ENCODE peak calls at places on chromosomes 16 and 17, in seven cellular contexts. U, L, F, B, X, G and T are unnamed samples.

GRCh38 chr17:79835470-79835899 is 3.8 kb downstream of the CBX4 start:
- DNase-seq in U (no peak), L (no peak), F (no peak), B (no peak), X (peak), G (no peak), T (no peak)

GRCh38 chr16:72666267-72666666 is 381.7 kb downstream of the ZFHX3 start:
- DNase-seq in U (no peak), L (peak), F (no peak), B (no peak), X (no peak), G (peak), T (no peak)

GRCh38 chr17:28849281-28849680 is 5.5 kb upstream of the ERAL1 start:
- DNase-seq in U (no peak), L (peak), F (no peak), B (no peak), X (no peak), G (no peak), T (no peak)

GRCh38 chr17:59406278-59406677 is 74.8 kb downstream of the YPEL2 start:
- DNase-seq in U (no peak), L (no peak), F (no peak), B (no peak), X (no peak), G (no peak), T (no peak)

GRCh38 chr16:73033271-73033998 is 14.5 kb downstream of the ZFHX3 start:
- DNase-seq in U (no peak), L (no peak), F (no peak), B (no peak), X (no peak), G (no peak), T (no peak)

GRCh38 chr17:74466111-74466784 is at the start of gene CD300A:
- DNase-seq in U (no peak), L (no peak), F (no peak), B (no peak), X (no peak), G (no peak), T (no peak)

GRCh38 chr17:4560837-4561241 is 462 bp upstream of the GGT6 start:
- DNase-seq in U (no peak), L (peak), F (no peak), B (no peak), X (no peak), G (peak), T (no peak)

GRCh38 chr17:57107498-57108101 is 22.6 kb downstream of the AKAP1 start:
- DNase-seq in U (no peak), L (no peak), F (no peak), B (no peak), X (peak), G (no peak), T (no peak)

GRCh38 chr17:21214015-21214776 is at the start of gene TMEM11:
- DNase-seq in U (peak), L (peak), F (peak), B (peak), X (peak), G (peak), T (peak)

GRCh38 chr16:74563828-74564263 is 43.1 kb downstream of the GLG1 start:
- DNase-seq in U (no peak), L (peak), F (peak), B (no peak), X (no peak), G (peak), T (no peak)

GRCh38 chr17:16915752-16916556 is 56.0 kb downstream of the TNFRSF13B start:
- DNase-seq in U (peak), L (peak), F (peak), B (peak), X (peak), G (peak), T (no peak)

GRCh38 chr17:81424151-81424550 is 28.9 kb downstream of the BAHCC1 start:
- DNase-seq in U (no peak), L (no peak), F (no peak), B (no peak), X (no peak), G (no peak), T (no peak)

GRCh38 chr17:80836971-80837481 is 154.6 kb upstream of the CHMP6 start:
- DNase-seq in U (no peak), L (no peak), F (no peak), B (no peak), X (no peak), G (no peak), T (no peak)

GRCh38 chr16:86363057-86363490 is 147.3 kb upstream of the FOXF1 start:
- DNase-seq in U (peak), L (peak), F (no peak), B (no peak), X (no peak), G (peak), T (no peak)

GRCh38 chr17:6473128-6473767 is 29.0 kb downstream of the PIMREG start:
- DNase-seq in U (peak), L (peak), F (peak), B (peak), X (peak), G (peak), T (peak)

GRCh38 chr16:11312718-11313492 is 31.8 kb upstream of the PRM1 start:
- DNase-seq in U (peak), L (peak), F (no peak), B (no peak), X (peak), G (peak), T (no peak)

GRCh38 chr17:3894927-3895343 is 2.1 kb upstream of the CAMKK1 start:
- DNase-seq in U (no peak), L (peak), F (no peak), B (no peak), X (peak), G (peak), T (no peak)

GRCh38 chr16:80940069-80940856 is 66.4 kb downstream of the CMC2 start:
- DNase-seq in U (no peak), L (no peak), F (no peak), B (no peak), X (no peak), G (no peak), T (no peak)

GRCh38 chr17:1606352-1606985 is 22.2 kb downstream of the SLC43A2 start:
- DNase-seq in U (no peak), L (no peak), F (no peak), B (no peak), X (no peak), G (no peak), T (no peak)

GRCh38 chr17:49235896-49236295 is 5.3 kb upstream of the PHOSPHO1 start:
- DNase-seq in U (no peak), L (no peak), F (no peak), B (no peak), X (no peak), G (no peak), T (no peak)

GRCh38 chr17:3804503-3804931 is 3.5 kb upstream of the ITGAE start:
- DNase-seq in U (no peak), L (peak), F (no peak), B (no peak), X (no peak), G (peak), T (no peak)

GRCh38 chr16:21179126-21179982 is 20.9 kb downstream of the LDAF1 start:
- DNase-seq in U (no peak), L (no peak), F (no peak), B (no peak), X (no peak), G (no peak), T (no peak)

GRCh38 chr17:14471052-14471451 is 170.2 kb downstream of the HS3ST3B1 start:
- DNase-seq in U (peak), L (no peak), F (no peak), B (no peak), X (peak), G (peak), T (no peak)

GRCh38 chr17:63015824-63016223 is 49.8 kb downstream of the TANC2 start:
- DNase-seq in U (no peak), L (no peak), F (no peak), B (no peak), X (no peak), G (no peak), T (no peak)

GRCh38 chr16:66224636-66225035 is 141.9 kb upstream of the CDH5 start:
- DNase-seq in U (no peak), L (no peak), F (no peak), B (no peak), X (no peak), G (no peak), T (no peak)

GRCh38 chr16:63426275-63426870 is 1390.1 kb upstream of the CDH8 start:
- DNase-seq in U (no peak), L (peak), F (no peak), B (no peak), X (no peak), G (peak), T (no peak)

GRCh38 chr17:74807925-74808324 is 31.8 kb upstream of the NAT9 start:
- DNase-seq in U (no peak), L (no peak), F (no peak), B (no peak), X (no peak), G (no peak), T (peak)

GRCh38 chr17:8161289-8162231 is 1.2 kb downstream of the VAMP2 start:
- DNase-seq in U (no peak), L (no peak), F (no peak), B (no peak), X (peak), G (no peak), T (no peak)

GRCh38 chr16:19502395-19503131 is 19.3 kb downstream of the GDE1 start:
- DNase-seq in U (peak), L (peak), F (peak), B (peak), X (peak), G (peak), T (peak)

GRCh38 chr17:40936437-40936971 is 942 bp downstream of the KRT23 start:
- DNase-seq in U (no peak), L (no peak), F (no peak), B (no peak), X (peak), G (no peak), T (no peak)

GRCh38 chr16:68412061-68412460 is 36.2 kb downstream of the SMPD3 start:
- DNase-seq in U (no peak), L (no peak), F (no peak), B (no peak), X (no peak), G (no peak), T (no peak)

GRCh38 chr17:16061631-16062030 is 62.0 kb downstream of the TTC19 start:
- DNase-seq in U (no peak), L (no peak), F (no peak), B (no peak), X (no peak), G (no peak), T (no peak)

GRCh38 chr17:77723071-77723908 is 235.2 kb upstream of the TNRC6C start:
- DNase-seq in U (peak), L (no peak), F (no peak), B (no peak), X (no peak), G (no peak), T (no peak)

GRCh38 chr17:77466140-77466539 is 325.4 kb downstream of the SEC14L1 start:
- DNase-seq in U (no peak), L (no peak), F (no peak), B (no peak), X (no peak), G (no peak), T (peak)